ENCODE peak calls at places on chromosome 4, in six cellular contexts. E, W, K, R, H and D are unnamed samples.

GRCh38 chr4:56757270-56757746 is 64.2 kb downstream of the SPINK2 start:
- DNase-seq in W (no peak), K (no peak), R (no peak), H (no peak), E (peak; percentile 23), D (no peak)

GRCh38 chr4:184417802-184418511 is 56.4 kb downstream of the IRF2 start:
- DNase-seq in E (no peak), K (no peak), R (no peak), H (no peak), W (no peak), D (no peak)

GRCh38 chr4:138952405-138952804 is 63.2 kb upstream of the NOCT start:
- DNase-seq in W (no peak), H (no peak), K (no peak), E (no peak), R (no peak), D (no peak)

GRCh38 chr4:4727536-4727935 is 131.9 kb upstream of the MSX1 start:
- DNase-seq in W (no peak), R (no peak), H (no peak), K (no peak), E (no peak), D (no peak)

GRCh38 chr4:28421221-28421620 is 1560.6 kb downstream of the STIM2 start:
- DNase-seq in R (no peak), K (no peak), E (no peak), H (no peak), W (no peak), D (no peak)

GRCh38 chr4:2258091-2259035 is 3.5 kb downstream of the MXD4 start:
- DNase-seq in E (no peak), W (peak; percentile 8), K (peak; percentile 37), H (no peak), R (no peak), D (no peak)

GRCh38 chr4:38184404-38184803 is 224.2 kb downstream of the PTTG2 start:
- DNase-seq in W (no peak), H (no peak), E (no peak), K (no peak), R (no peak), D (no peak)

GRCh38 chr4:48269861-48270515 is 350 bp upstream of the TEC start:
- DNase-seq in W (peak; percentile 92), K (peak; percentile 96), H (peak; percentile 25), E (peak; percentile 89), R (peak; percentile 79), D (peak; percentile 91)

GRCh38 chr4:153521995-153522799 is 56.0 kb downstream of the TMEM131L start:
- DNase-seq in W (no peak), H (no peak), E (no peak), R (peak; percentile 47), K (no peak), D (no peak)

GRCh38 chr4:5746829-5747745 is 36.1 kb downstream of the EVC start:
- DNase-seq in E (no peak), K (no peak), H (no peak), W (no peak), R (no peak), D (no peak)

GRCh38 chr4:57154191-57154590 is 44.0 kb upstream of the IGFBP7 start:
- DNase-seq in W (no peak), R (no peak), H (no peak), E (no peak), K (no peak), D (no peak)

GRCh38 chr4:11223261-11223660 is 205.4 kb downstream of the HS3ST1 start:
- DNase-seq in H (peak; percentile 89), W (no peak), R (no peak), E (no peak), K (no peak), D (peak; percentile 97)

GRCh38 chr4:19913670-19914069 is 338.0 kb upstream of the SLIT2 start:
- DNase-seq in W (no peak), E (no peak), H (no peak), R (no peak), K (no peak), D (no peak)

GRCh38 chr4:48578132-48578964 is 88.3 kb downstream of the ZAR1 start:
- DNase-seq in R (peak; percentile 25), K (no peak), H (peak; percentile 58), E (no peak), W (peak; percentile 60), D (peak; percentile 64)

GRCh38 chr4:26862381-26862915 is 1.8 kb downstream of the STIM2 start:
- DNase-seq in K (no peak), W (no peak), E (no peak), R (no peak), H (no peak), D (no peak)

GRCh38 chr4:171101845-171102244 is 711.4 kb upstream of the GALNTL6 start:
- DNase-seq in W (no peak), E (no peak), R (no peak), K (no peak), H (no peak), D (no peak)

GRCh38 chr4:114563536-114564315 is 34.9 kb upstream of the UGT8 start:
- DNase-seq in K (no peak), R (no peak), E (no peak), H (no peak), W (no peak), D (no peak)

GRCh38 chr4:2174061-2174460 is 67.9 kb downstream of the HAUS3 start:
- DNase-seq in K (no peak), E (no peak), W (no peak), R (no peak), H (no peak), D (no peak)

GRCh38 chr4:97367878-97368277 is 775.4 kb downstream of the STPG2 start:
- DNase-seq in R (no peak), W (no peak), E (no peak), K (no peak), H (no peak), D (no peak)

GRCh38 chr4:84220990-84221389 is 278.1 kb downstream of the NKX6-1 start:
- DNase-seq in E (no peak), R (no peak), W (no peak), H (no peak), K (no peak), D (no peak)

GRCh38 chr4:87037921-87038320 is 103.1 kb downstream of the AFF1 start:
- DNase-seq in R (no peak), W (no peak), K (no peak), H (no peak), E (no peak), D (no peak)

GRCh38 chr4:23023121-23023520 is 330.4 kb downstream of the GBA3 start:
- DNase-seq in W (no peak), K (no peak), E (no peak), R (no peak), H (peak; percentile 35), D (peak; percentile 60)

GRCh38 chr4:151304755-151305154 is 20.6 kb downstream of the SH3D19 start:
- DNase-seq in K (no peak), E (no peak), H (no peak), R (no peak), W (no peak), D (no peak)

GRCh38 chr4:28225689-28226353 is 1365.2 kb downstream of the STIM2 start:
- DNase-seq in H (no peak), R (no peak), K (no peak), W (no peak), E (no peak), D (no peak)

GRCh38 chr4:144582975-144583374 is 63.0 kb upstream of the HHIP start:
- DNase-seq in R (no peak), E (no peak), K (no peak), H (no peak), W (no peak), D (no peak)

GRCh38 chr4:153440475-153440874 is 25.7 kb upstream of the TMEM131L start:
- DNase-seq in E (no peak), K (no peak), R (no peak), H (no peak), W (no peak), D (no peak)

GRCh38 chr4:18846313-18846712 is 824.8 kb upstream of the LCORL start:
- DNase-seq in E (no peak), K (no peak), H (no peak), R (no peak), W (no peak), D (no peak)